ENCODE peak calls at places on chromosomes 16 and 17, in five cellular contexts. One of them, this sample, is unnamed.

GRCh38 chr17:46063239-46063638 is 64.2 kb downstream of the STH start:
- DNase-seq in B cell: no peak
- DNase-seq in glutamatergic neuron: no peak
- DNase-seq in astrocyte of the cerebellum: no peak
- DNase-seq in endothelial cell: no peak
- DNase-seq in this sample: peak

GRCh38 chr16:9159839-9160550 is 68.6 kb downstream of the HAPSTR1 start:
- DNase-seq in B cell: no peak
- DNase-seq in glutamatergic neuron: peak
- DNase-seq in astrocyte of the cerebellum: peak
- DNase-seq in endothelial cell: peak
- DNase-seq in this sample: peak

GRCh38 chr16:10405386-10405939 is 19.6 kb downstream of the ATF7IP2 start:
- DNase-seq in B cell: no peak
- DNase-seq in glutamatergic neuron: no peak
- DNase-seq in astrocyte of the cerebellum: peak
- DNase-seq in endothelial cell: no peak
- DNase-seq in this sample: no peak

GRCh38 chr17:46035112-46035818 is 36.2 kb downstream of the STH start:
- DNase-seq in B cell: no peak
- DNase-seq in glutamatergic neuron: no peak
- DNase-seq in astrocyte of the cerebellum: no peak
- DNase-seq in endothelial cell: peak
- DNase-seq in this sample: peak

GRCh38 chr16:31271621-31272190 is 11.9 kb downstream of the ITGAM start:
- DNase-seq in B cell: no peak
- DNase-seq in glutamatergic neuron: no peak
- DNase-seq in astrocyte of the cerebellum: no peak
- DNase-seq in endothelial cell: no peak
- DNase-seq in this sample: no peak

GRCh38 chr17:66755101-66755943 is 79.6 kb upstream of the CACNG5 start:
- DNase-seq in B cell: no peak
- DNase-seq in glutamatergic neuron: no peak
- DNase-seq in astrocyte of the cerebellum: no peak
- DNase-seq in endothelial cell: no peak
- DNase-seq in this sample: no peak

GRCh38 chr16:2486645-2487516 is 12.0 kb downstream of the TBC1D24 start:
- DNase-seq in B cell: peak
- DNase-seq in glutamatergic neuron: peak
- DNase-seq in astrocyte of the cerebellum: no peak
- DNase-seq in endothelial cell: no peak
- DNase-seq in this sample: no peak

GRCh38 chr17:49018673-49019215 is 21.6 kb downstream of the IGF2BP1 start:
- DNase-seq in B cell: no peak
- DNase-seq in glutamatergic neuron: no peak
- DNase-seq in astrocyte of the cerebellum: no peak
- DNase-seq in endothelial cell: no peak
- DNase-seq in this sample: no peak

GRCh38 chr16:49019081-49019633 is 262.5 kb downstream of the CBLN1 start:
- DNase-seq in B cell: no peak
- DNase-seq in glutamatergic neuron: peak
- DNase-seq in astrocyte of the cerebellum: peak
- DNase-seq in endothelial cell: no peak
- DNase-seq in this sample: peak

GRCh38 chr16:70380205-70380918 is 33.7 kb downstream of the DDX19A start:
- DNase-seq in B cell: peak
- DNase-seq in glutamatergic neuron: peak
- DNase-seq in astrocyte of the cerebellum: peak
- DNase-seq in endothelial cell: peak
- DNase-seq in this sample: peak

GRCh38 chr17:3534881-3535252 is 22.7 kb downstream of the TRPV3 start:
- DNase-seq in B cell: no peak
- DNase-seq in glutamatergic neuron: no peak
- DNase-seq in astrocyte of the cerebellum: no peak
- DNase-seq in endothelial cell: no peak
- DNase-seq in this sample: peak

GRCh38 chr16:84042879-84043485 is 387 bp upstream of the SLC38A8 start:
- DNase-seq in B cell: no peak
- DNase-seq in glutamatergic neuron: no peak
- DNase-seq in astrocyte of the cerebellum: no peak
- DNase-seq in endothelial cell: no peak
- DNase-seq in this sample: no peak

GRCh38 chr17:10744509-10745000 is 14.7 kb upstream of the TMEM220 start:
- DNase-seq in B cell: no peak
- DNase-seq in glutamatergic neuron: no peak
- DNase-seq in astrocyte of the cerebellum: no peak
- DNase-seq in endothelial cell: no peak
- DNase-seq in this sample: no peak

GRCh38 chr17:2883544-2884203 is 87.4 kb downstream of the RAP1GAP2 start:
- DNase-seq in B cell: no peak
- DNase-seq in glutamatergic neuron: peak
- DNase-seq in astrocyte of the cerebellum: no peak
- DNase-seq in endothelial cell: no peak
- DNase-seq in this sample: peak

GRCh38 chr16:88405325-88406060 is 22.7 kb downstream of the ZNF469 start:
- DNase-seq in B cell: no peak
- DNase-seq in glutamatergic neuron: no peak
- DNase-seq in astrocyte of the cerebellum: no peak
- DNase-seq in endothelial cell: no peak
- DNase-seq in this sample: peak

GRCh38 chr17:15083225-15083624 is 181.9 kb downstream of the PMP22 start:
- DNase-seq in B cell: no peak
- DNase-seq in glutamatergic neuron: no peak
- DNase-seq in astrocyte of the cerebellum: no peak
- DNase-seq in endothelial cell: no peak
- DNase-seq in this sample: peak

GRCh38 chr17:75575728-75576127 is 11.9 kb upstream of the MYO15B start:
- DNase-seq in B cell: peak
- DNase-seq in glutamatergic neuron: no peak
- DNase-seq in astrocyte of the cerebellum: no peak
- DNase-seq in endothelial cell: no peak
- DNase-seq in this sample: no peak

GRCh38 chr17:67582632-67583230 is 135.0 kb upstream of the NOL11 start:
- DNase-seq in B cell: no peak
- DNase-seq in glutamatergic neuron: no peak
- DNase-seq in astrocyte of the cerebellum: no peak
- DNase-seq in endothelial cell: no peak
- DNase-seq in this sample: no peak

GRCh38 chr17:2011421-2012371 is 13.4 kb downstream of the RTN4RL1 start:
- DNase-seq in B cell: no peak
- DNase-seq in glutamatergic neuron: no peak
- DNase-seq in astrocyte of the cerebellum: peak
- DNase-seq in endothelial cell: no peak
- DNase-seq in this sample: peak

GRCh38 chr16:12147681-12148479 is 171.3 kb downstream of the SNX29 start:
- DNase-seq in B cell: peak
- DNase-seq in glutamatergic neuron: no peak
- DNase-seq in astrocyte of the cerebellum: no peak
- DNase-seq in endothelial cell: no peak
- DNase-seq in this sample: no peak

GRCh38 chr17:81870155-81870977 is 771 bp downstream of the ARHGDIA start:
- DNase-seq in B cell: no peak
- DNase-seq in glutamatergic neuron: no peak
- DNase-seq in astrocyte of the cerebellum: no peak
- DNase-seq in endothelial cell: no peak
- DNase-seq in this sample: peak

GRCh38 chr16:11229432-11229831 is 26.6 kb downstream of the SOCS1 start:
- DNase-seq in B cell: no peak
- DNase-seq in glutamatergic neuron: no peak
- DNase-seq in astrocyte of the cerebellum: no peak
- DNase-seq in endothelial cell: no peak
- DNase-seq in this sample: no peak

GRCh38 chr16:28309811-28310311 is 17.5 kb downstream of the SBK1 start:
- DNase-seq in B cell: peak
- DNase-seq in glutamatergic neuron: no peak
- DNase-seq in astrocyte of the cerebellum: no peak
- DNase-seq in endothelial cell: no peak
- DNase-seq in this sample: no peak

GRCh38 chr16:11094075-11094593 is 149.8 kb downstream of the CLEC16A start:
- DNase-seq in B cell: peak
- DNase-seq in glutamatergic neuron: no peak
- DNase-seq in astrocyte of the cerebellum: no peak
- DNase-seq in endothelial cell: no peak
- DNase-seq in this sample: peak

GRCh38 chr16:47067203-47067602 is 76.5 kb downstream of the NETO2 start:
- DNase-seq in B cell: no peak
- DNase-seq in glutamatergic neuron: no peak
- DNase-seq in astrocyte of the cerebellum: no peak
- DNase-seq in endothelial cell: no peak
- DNase-seq in this sample: no peak

GRCh38 chr16:1823821-1824220 is 2.8 kb downstream of the HAGH start:
- DNase-seq in B cell: no peak
- DNase-seq in glutamatergic neuron: peak
- DNase-seq in astrocyte of the cerebellum: no peak
- DNase-seq in endothelial cell: peak
- DNase-seq in this sample: peak

GRCh38 chr16:22027633-22028032 is 19.7 kb downstream of the MOSMO start:
- DNase-seq in B cell: no peak
- DNase-seq in glutamatergic neuron: no peak
- DNase-seq in astrocyte of the cerebellum: no peak
- DNase-seq in endothelial cell: no peak
- DNase-seq in this sample: peak

GRCh38 chr16:2033057-2033911 is 6.6 kb downstream of the NHERF2 start:
- DNase-seq in B cell: no peak
- DNase-seq in glutamatergic neuron: no peak
- DNase-seq in astrocyte of the cerebellum: no peak
- DNase-seq in endothelial cell: no peak
- DNase-seq in this sample: peak

GRCh38 chr17:42315402-42316156 is 27.3 kb downstream of the STAT5A start:
- DNase-seq in B cell: peak
- DNase-seq in glutamatergic neuron: no peak
- DNase-seq in astrocyte of the cerebellum: no peak
- DNase-seq in endothelial cell: no peak
- DNase-seq in this sample: no peak

GRCh38 chr17:35892091-35892637 is 12.0 kb upstream of the CCL5 start:
- DNase-seq in B cell: no peak
- DNase-seq in glutamatergic neuron: no peak
- DNase-seq in astrocyte of the cerebellum: no peak
- DNase-seq in endothelial cell: no peak
- DNase-seq in this sample: no peak

GRCh38 chr16:52713740-52714139 is 166.8 kb upstream of the TOX3 start:
- DNase-seq in B cell: no peak
- DNase-seq in glutamatergic neuron: no peak
- DNase-seq in astrocyte of the cerebellum: no peak
- DNase-seq in endothelial cell: no peak
- DNase-seq in this sample: no peak

GRCh38 chr16:21990381-21990944 is 10.5 kb downstream of the PDZD9 start:
- DNase-seq in B cell: no peak
- DNase-seq in glutamatergic neuron: no peak
- DNase-seq in astrocyte of the cerebellum: no peak
- DNase-seq in endothelial cell: no peak
- DNase-seq in this sample: no peak

DNA sequence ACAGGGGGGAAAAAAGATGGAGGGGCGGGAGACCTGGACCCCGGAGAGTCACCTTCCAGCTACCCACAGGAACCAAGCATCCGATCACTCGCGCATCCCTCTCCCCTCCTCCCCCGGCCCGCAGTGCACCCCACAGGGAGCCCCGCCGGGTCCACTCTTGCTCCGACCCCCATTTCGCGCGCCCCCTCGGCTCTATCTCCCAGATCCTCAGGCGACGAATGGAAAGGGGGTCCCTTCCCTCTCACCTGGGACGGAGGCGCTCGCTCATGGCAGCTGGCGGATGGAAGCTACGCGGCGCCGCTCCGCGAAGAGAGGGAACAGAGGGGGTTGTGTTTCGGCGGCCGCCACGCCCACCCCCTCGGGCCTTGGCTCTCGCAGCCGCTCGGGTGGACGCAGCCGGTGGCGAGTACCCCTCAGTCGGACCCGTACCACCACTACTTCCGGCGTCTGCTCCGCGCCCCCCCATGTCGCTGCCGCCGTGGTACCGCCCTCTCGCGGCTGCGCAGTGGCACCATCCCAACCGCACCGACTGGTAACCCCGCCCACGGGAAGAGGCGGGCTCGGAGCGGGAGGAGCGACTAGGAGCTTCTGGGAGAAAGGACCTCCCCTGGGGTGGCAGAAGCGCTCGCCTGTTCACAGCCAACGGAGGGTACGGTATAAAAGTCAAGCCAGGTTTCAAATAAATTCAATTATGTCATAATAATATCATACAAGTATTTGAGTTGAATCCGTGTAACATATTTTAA is 29.7 kb downstream of the CPSF4L start:
- DNase-seq in B cell: peak
- DNase-seq in glutamatergic neuron: peak
- DNase-seq in astrocyte of the cerebellum: peak
- DNase-seq in endothelial cell: peak
- DNase-seq in this sample: peak
- TF ChIP-seq CTCF in B cell: no peak
- TF ChIP-seq CTCF in glutamatergic neuron: peak
- TF ChIP-seq CTCF in astrocyte of the cerebellum: peak
- TF ChIP-seq CTCF in endothelial cell: no peak
- TF ChIP-seq CTCF in this sample: no peak

DNA sequence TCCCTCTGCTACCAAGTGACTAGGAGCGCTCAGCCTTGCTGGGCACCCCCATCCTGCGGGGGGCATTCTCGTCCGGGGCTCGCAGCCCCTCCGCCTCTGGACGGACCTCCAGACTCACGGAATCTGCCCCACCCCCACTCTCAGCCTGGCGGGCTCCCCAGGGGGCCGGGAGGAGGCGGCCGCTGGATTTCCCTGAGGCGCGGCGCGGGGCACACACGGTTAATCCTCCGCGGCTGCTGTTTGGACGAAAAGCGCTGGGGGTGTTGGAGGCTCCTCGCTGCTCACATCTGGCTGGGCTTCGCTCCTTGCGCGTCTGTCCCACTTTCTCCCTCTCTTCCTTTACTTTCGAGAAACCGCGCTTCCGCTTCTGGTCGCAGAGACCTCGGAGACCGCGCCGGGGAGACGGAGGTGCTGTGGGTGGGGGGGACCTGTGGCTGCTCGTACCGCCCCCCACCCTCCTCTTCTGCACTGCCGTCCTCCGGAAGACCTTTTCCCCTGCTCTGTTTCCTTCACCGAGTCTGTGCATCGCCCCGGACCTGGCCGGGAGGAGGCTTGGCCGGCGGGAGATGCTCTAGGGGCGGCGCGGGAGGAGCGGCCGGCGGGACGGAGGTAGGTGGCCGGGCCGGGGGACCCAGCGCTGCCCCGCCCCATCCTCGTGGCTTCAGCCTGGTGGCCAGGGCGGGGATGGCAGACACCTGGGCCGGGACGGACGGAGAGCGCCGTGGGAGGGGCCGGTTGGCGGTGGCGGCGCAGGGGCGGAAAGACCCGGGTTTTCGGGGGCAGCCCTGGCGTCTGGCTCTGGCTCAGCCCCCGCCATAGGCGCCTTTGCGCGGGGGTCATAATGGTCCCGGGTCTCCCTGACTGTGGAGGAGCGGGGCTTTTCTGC is at the start of gene C1QTNF1:
- DNase-seq in B cell: no peak
- DNase-seq in glutamatergic neuron: peak
- DNase-seq in astrocyte of the cerebellum: no peak
- DNase-seq in endothelial cell: peak
- DNase-seq in this sample: no peak
- TF ChIP-seq CTCF in B cell: peak
- TF ChIP-seq CTCF in glutamatergic neuron: peak
- TF ChIP-seq CTCF in astrocyte of the cerebellum: peak
- TF ChIP-seq CTCF in endothelial cell: peak
- TF ChIP-seq CTCF in this sample: no peak

GRCh38 chr17:57084802-57085447 is at the start of gene AKAP1:
- DNase-seq in B cell: peak
- DNase-seq in glutamatergic neuron: peak
- DNase-seq in astrocyte of the cerebellum: peak
- DNase-seq in endothelial cell: peak
- DNase-seq in this sample: peak
- TF ChIP-seq CTCF in B cell: no peak
- TF ChIP-seq CTCF in glutamatergic neuron: no peak
- TF ChIP-seq CTCF in astrocyte of the cerebellum: no peak
- TF ChIP-seq CTCF in endothelial cell: no peak
- TF ChIP-seq CTCF in this sample: no peak

GRCh38 chr16:66902648-66903543 is 15.8 kb downstream of the CDH16 start:
- DNase-seq in B cell: no peak
- DNase-seq in glutamatergic neuron: no peak
- DNase-seq in astrocyte of the cerebellum: no peak
- DNase-seq in endothelial cell: no peak
- DNase-seq in this sample: no peak
- TF ChIP-seq CTCF in B cell: no peak
- TF ChIP-seq CTCF in glutamatergic neuron: no peak
- TF ChIP-seq CTCF in astrocyte of the cerebellum: no peak
- TF ChIP-seq CTCF in endothelial cell: no peak
- TF ChIP-seq CTCF in this sample: no peak

This sample was measured in AG10803.